ENCODE peak calls at places on chromosome 1, in seven cellular contexts. One of them, this sample, is unnamed. For H3K9me3, the result is how much of the 10 kb centered on the place peaks cover.

GRCh38 chr1:1922782-1923680 is 4.0 kb upstream of the TMEM52 start:
- DNase-seq in neural progenitor cell: no peak
- DNase-seq in HCT116: no peak
- DNase-seq in PC-3: no peak
- DNase-seq in MM.1S: peak
- DNase-seq in GM23248: no peak
- DNase-seq in SK-N-SH: no peak
- DNase-seq in this sample: no peak

GRCh38 chr1:187477103-187477502 is 648.4 kb downstream of the PLA2G4A start:
- DNase-seq in HCT116: no peak
- DNase-seq in neural progenitor cell: no peak
- DNase-seq in GM23248: no peak
- DNase-seq in PC-3: peak
- DNase-seq in MM.1S: no peak
- DNase-seq in SK-N-SH: no peak
- DNase-seq in this sample: no peak

GRCh38 chr1:180182721-180183311 is 28.1 kb downstream of the QSOX1 start:
- DNase-seq in MM.1S: no peak
- DNase-seq in neural progenitor cell: no peak
- DNase-seq in GM23248: no peak
- DNase-seq in PC-3: no peak
- DNase-seq in HCT116: no peak
- DNase-seq in SK-N-SH: no peak
- DNase-seq in this sample: no peak

GRCh38 chr1:42767510-42767924 is 468 bp downstream of the C1orf50 start:
- DNase-seq in neural progenitor cell: no peak
- DNase-seq in SK-N-SH: no peak
- DNase-seq in PC-3: peak
- DNase-seq in HCT116: no peak
- DNase-seq in MM.1S: peak
- DNase-seq in GM23248: no peak
- DNase-seq in this sample: no peak

GRCh38 chr1:233668725-233669294 is 54.9 kb downstream of the KCNK1 start:
- DNase-seq in MM.1S: no peak
- DNase-seq in PC-3: peak
- DNase-seq in neural progenitor cell: no peak
- DNase-seq in GM23248: peak
- DNase-seq in HCT116: peak
- DNase-seq in SK-N-SH: no peak
- DNase-seq in this sample: no peak

GRCh38 chr1:180925471-180926051 is 12.9 kb downstream of the KIAA1614 start:
- DNase-seq in SK-N-SH: no peak
- DNase-seq in GM23248: no peak
- DNase-seq in MM.1S: no peak
- DNase-seq in PC-3: no peak
- DNase-seq in HCT116: no peak
- DNase-seq in neural progenitor cell: peak
- DNase-seq in this sample: no peak

GRCh38 chr1:218886472-218886871 is 287.2 kb upstream of the LYPLAL1 start:
- DNase-seq in PC-3: peak
- DNase-seq in HCT116: no peak
- DNase-seq in GM23248: peak
- DNase-seq in neural progenitor cell: no peak
- DNase-seq in SK-N-SH: no peak
- DNase-seq in MM.1S: no peak
- DNase-seq in this sample: no peak

GRCh38 chr1:156413310-156414246 is 44.6 kb downstream of the RHBG start:
- DNase-seq in MM.1S: no peak
- DNase-seq in HCT116: no peak
- DNase-seq in neural progenitor cell: no peak
- DNase-seq in PC-3: no peak
- DNase-seq in GM23248: no peak
- DNase-seq in SK-N-SH: no peak
- DNase-seq in this sample: no peak

GRCh38 chr1:67572594-67573221 is 112.3 kb upstream of the GADD45A start:
- DNase-seq in GM23248: peak
- DNase-seq in MM.1S: no peak
- DNase-seq in PC-3: peak
- DNase-seq in SK-N-SH: no peak
- DNase-seq in HCT116: no peak
- DNase-seq in neural progenitor cell: no peak
- DNase-seq in this sample: no peak

GRCh38 chr1:223068913-223069312 is 74.1 kb downstream of the TLR5 start:
- DNase-seq in PC-3: no peak
- DNase-seq in HCT116: no peak
- DNase-seq in neural progenitor cell: no peak
- DNase-seq in GM23248: no peak
- DNase-seq in MM.1S: no peak
- DNase-seq in SK-N-SH: no peak
- DNase-seq in this sample: no peak

GRCh38 chr1:203671047-203671446 is 44.4 kb downstream of the ATP2B4 start:
- DNase-seq in neural progenitor cell: no peak
- DNase-seq in HCT116: no peak
- DNase-seq in PC-3: no peak
- DNase-seq in SK-N-SH: no peak
- DNase-seq in GM23248: peak
- DNase-seq in MM.1S: no peak
- DNase-seq in this sample: no peak

GRCh38 chr1:115476616-115477015 is 138.6 kb upstream of the NGF start:
- DNase-seq in MM.1S: no peak
- DNase-seq in PC-3: no peak
- DNase-seq in neural progenitor cell: no peak
- DNase-seq in HCT116: no peak
- DNase-seq in SK-N-SH: no peak
- DNase-seq in GM23248: peak
- DNase-seq in this sample: peak

GRCh38 chr1:17891205-17892110 is 136.3 kb downstream of the ACTL8 start:
- DNase-seq in GM23248: no peak
- DNase-seq in neural progenitor cell: no peak
- DNase-seq in SK-N-SH: no peak
- DNase-seq in HCT116: no peak
- DNase-seq in PC-3: no peak
- DNase-seq in MM.1S: no peak
- DNase-seq in this sample: no peak

GRCh38 chr1:92837062-92837461 is 5.2 kb downstream of the RPL5 start:
- DNase-seq in MM.1S: no peak
- DNase-seq in HCT116: no peak
- DNase-seq in GM23248: peak
- DNase-seq in PC-3: no peak
- DNase-seq in SK-N-SH: no peak
- DNase-seq in neural progenitor cell: no peak
- DNase-seq in this sample: no peak

GRCh38 chr1:234620786-234621468 is 10.9 kb upstream of the IRF2BP2 start:
- DNase-seq in MM.1S: no peak
- DNase-seq in SK-N-SH: no peak
- DNase-seq in GM23248: no peak
- DNase-seq in HCT116: no peak
- DNase-seq in PC-3: no peak
- DNase-seq in neural progenitor cell: no peak
- DNase-seq in this sample: no peak

GRCh38 chr1:176531896-176532892 is 69.2 kb downstream of the PAPPA2 start:
- DNase-seq in GM23248: no peak
- DNase-seq in MM.1S: no peak
- DNase-seq in SK-N-SH: no peak
- DNase-seq in neural progenitor cell: no peak
- DNase-seq in PC-3: no peak
- DNase-seq in HCT116: no peak
- DNase-seq in this sample: no peak

GRCh38 chr1:95321516-95321915 is 87.5 kb downstream of the RWDD3 start:
- DNase-seq in MM.1S: no peak
- DNase-seq in neural progenitor cell: no peak
- DNase-seq in HCT116: no peak
- DNase-seq in SK-N-SH: no peak
- DNase-seq in PC-3: no peak
- DNase-seq in GM23248: peak
- DNase-seq in this sample: no peak

GRCh38 chr1:22031214-22031962 is 21.1 kb upstream of the CDC42 start:
- DNase-seq in PC-3: no peak
- DNase-seq in MM.1S: no peak
- DNase-seq in neural progenitor cell: no peak
- DNase-seq in SK-N-SH: peak
- DNase-seq in HCT116: no peak
- DNase-seq in GM23248: no peak
- DNase-seq in this sample: no peak

GRCh38 chr1:79497193-79497773 is 490.8 kb upstream of the ADGRL4 start:
- DNase-seq in GM23248: peak
- DNase-seq in HCT116: peak
- DNase-seq in neural progenitor cell: peak
- DNase-seq in SK-N-SH: peak
- DNase-seq in MM.1S: peak
- DNase-seq in PC-3: peak
- DNase-seq in this sample: peak

GRCh38 chr1:52358851-52359497 is 7.0 kb downstream of the CC2D1B start:
- DNase-seq in neural progenitor cell: no peak
- DNase-seq in GM23248: no peak
- DNase-seq in MM.1S: no peak
- DNase-seq in HCT116: no peak
- DNase-seq in SK-N-SH: no peak
- DNase-seq in PC-3: no peak
- DNase-seq in this sample: no peak

GRCh38 chr1:64536217-64536835 is 66.4 kb downstream of the CACHD1 start:
- DNase-seq in GM23248: no peak
- DNase-seq in SK-N-SH: no peak
- DNase-seq in HCT116: no peak
- DNase-seq in MM.1S: no peak
- DNase-seq in PC-3: peak
- DNase-seq in neural progenitor cell: no peak
- DNase-seq in this sample: no peak

GRCh38 chr1:227429447-227430359 is 111.4 kb upstream of the CDC42BPA start:
- DNase-seq in GM23248: peak
- DNase-seq in PC-3: no peak
- DNase-seq in neural progenitor cell: no peak
- DNase-seq in HCT116: no peak
- DNase-seq in SK-N-SH: no peak
- DNase-seq in MM.1S: no peak
- DNase-seq in this sample: no peak

GRCh38 chr1:236516929-236517704 is 6.7 kb upstream of the LGALS8 start:
- DNase-seq in SK-N-SH: no peak
- DNase-seq in PC-3: peak
- DNase-seq in HCT116: no peak
- DNase-seq in MM.1S: no peak
- DNase-seq in GM23248: peak
- DNase-seq in neural progenitor cell: no peak
- DNase-seq in this sample: no peak

GRCh38 chr1:101235696-101236545 is 898 bp upstream of the S1PR1 start:
- DNase-seq in neural progenitor cell: peak
- DNase-seq in PC-3: peak
- DNase-seq in MM.1S: no peak
- DNase-seq in SK-N-SH: peak
- DNase-seq in HCT116: no peak
- DNase-seq in GM23248: peak
- DNase-seq in this sample: peak

DNA sequence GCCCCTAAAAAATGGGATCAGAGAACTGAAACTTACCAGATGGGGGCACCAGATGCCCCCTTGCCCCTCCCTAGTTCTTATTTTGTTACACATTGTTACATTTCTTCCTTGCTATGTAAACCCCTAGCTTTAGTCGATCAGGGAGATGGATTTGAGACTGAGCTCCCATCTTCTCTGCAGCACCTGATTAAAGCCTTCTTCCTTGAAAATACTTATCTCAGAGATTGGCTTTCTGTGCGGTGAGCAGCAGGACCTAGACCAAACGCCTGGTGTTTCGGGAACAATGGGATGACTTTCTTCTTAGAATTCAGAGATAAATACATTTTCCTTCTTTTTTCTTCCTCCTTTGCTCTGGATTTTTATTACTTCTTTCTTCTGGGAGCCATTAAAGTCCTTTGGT is 16.7 kb upstream of the LSM10 start:
- DNase-seq in HCT116: no peak
- DNase-seq in PC-3: no peak
- DNase-seq in GM23248: no peak
- DNase-seq in SK-N-SH: no peak
- DNase-seq in MM.1S: no peak
- DNase-seq in neural progenitor cell: no peak
- DNase-seq in this sample: no peak
- TF ChIP-seq EZH2phosphoT487 in HCT116: no peak
- TF ChIP-seq EZH2phosphoT487 in PC-3: no peak
- TF ChIP-seq EZH2phosphoT487 in GM23248: no peak
- TF ChIP-seq EZH2phosphoT487 in SK-N-SH: no peak
- TF ChIP-seq EZH2phosphoT487 in MM.1S: no peak
- TF ChIP-seq EZH2phosphoT487 in neural progenitor cell: no peak
- TF ChIP-seq EZH2phosphoT487 in this sample: no peak

GRCh38 chr1:66248746-66249145 is 285.2 kb upstream of the SGIP1 start:
- DNase-seq in PC-3: no peak
- DNase-seq in MM.1S: no peak
- DNase-seq in neural progenitor cell: no peak
- DNase-seq in GM23248: no peak
- DNase-seq in SK-N-SH: no peak
- DNase-seq in HCT116: no peak
- DNase-seq in this sample: no peak
- H2AFZ ChIP-seq in PC-3: no peak
- H2AFZ ChIP-seq in MM.1S: no peak
- H2AFZ ChIP-seq in neural progenitor cell: no peak
- H2AFZ ChIP-seq in GM23248: no peak
- H2AFZ ChIP-seq in SK-N-SH: no peak
- H2AFZ ChIP-seq in HCT116: peak
- H2AFZ ChIP-seq in this sample: no peak

GRCh38 chr1:57321776-57322175 is 102.1 kb downstream of the DAB1 start:
- DNase-seq in SK-N-SH: no peak
- DNase-seq in MM.1S: no peak
- DNase-seq in HCT116: no peak
- DNase-seq in PC-3: no peak
- DNase-seq in neural progenitor cell: no peak
- DNase-seq in GM23248: no peak
- DNase-seq in this sample: no peak
- H3K9me3 ChIP-seq in SK-N-SH: under half
- H3K9me3 ChIP-seq in MM.1S: under half
- H3K9me3 ChIP-seq in HCT116: under half
- H3K9me3 ChIP-seq in PC-3: under half
- H3K9me3 ChIP-seq in neural progenitor cell: under half
- H3K9me3 ChIP-seq in GM23248: under half
- H3K9me3 ChIP-seq in this sample: under half

GRCh38 chr1:8602471-8603219 is 214.8 kb downstream of the RERE start:
- DNase-seq in PC-3: no peak
- DNase-seq in MM.1S: peak
- DNase-seq in GM23248: no peak
- DNase-seq in SK-N-SH: no peak
- DNase-seq in HCT116: no peak
- DNase-seq in neural progenitor cell: no peak
- DNase-seq in this sample: no peak
- TF ChIP-seq EZH2phosphoT487 in PC-3: no peak
- TF ChIP-seq EZH2phosphoT487 in MM.1S: no peak
- TF ChIP-seq EZH2phosphoT487 in GM23248: no peak
- TF ChIP-seq EZH2phosphoT487 in SK-N-SH: no peak
- TF ChIP-seq EZH2phosphoT487 in HCT116: no peak
- TF ChIP-seq EZH2phosphoT487 in neural progenitor cell: no peak
- TF ChIP-seq EZH2phosphoT487 in this sample: no peak

GRCh38 chr1:4944911-4945310 is 290.5 kb downstream of the AJAP1 start:
- DNase-seq in PC-3: no peak
- DNase-seq in SK-N-SH: no peak
- DNase-seq in GM23248: no peak
- DNase-seq in neural progenitor cell: no peak
- DNase-seq in MM.1S: no peak
- DNase-seq in HCT116: no peak
- DNase-seq in this sample: no peak
- H2AFZ ChIP-seq in PC-3: no peak
- H2AFZ ChIP-seq in SK-N-SH: no peak
- H2AFZ ChIP-seq in GM23248: no peak
- H2AFZ ChIP-seq in neural progenitor cell: no peak
- H2AFZ ChIP-seq in MM.1S: peak
- H2AFZ ChIP-seq in HCT116: no peak
- H2AFZ ChIP-seq in this sample: no peak

This sample was measured in OCI-LY7.